ENCODE peak calls at places on chromosomes 3 and 15, in four cellular contexts. One of them, this sample, is unnamed.

GRCh38 chr3:111735271-111735758 is 123.8 kb upstream of the PHLDB2 start:
- DNase-seq in IMR-90: peak; percentile 94
- DNase-seq in H9: no peak
- DNase-seq in PC-3: peak; percentile 98
- DNase-seq in this sample: peak; percentile 71

GRCh38 chr3:143674100-143674968 is 173.9 kb downstream of the SLC9A9 start:
- DNase-seq in IMR-90: peak; percentile 57
- DNase-seq in H9: peak; percentile 71
- DNase-seq in PC-3: peak; percentile 75
- DNase-seq in this sample: peak; percentile 83

GRCh38 chr15:33975023-33975565 is 6.8 kb downstream of the CHRM5 start:
- DNase-seq in IMR-90: no peak
- DNase-seq in H9: no peak
- DNase-seq in PC-3: peak; percentile 37
- DNase-seq in this sample: no peak

GRCh38 chr3:143266936-143267335 is 147.4 kb downstream of the CHST2 start:
- DNase-seq in IMR-90: no peak
- DNase-seq in H9: no peak
- DNase-seq in PC-3: no peak
- DNase-seq in this sample: no peak

GRCh38 chr3:187102073-187102634 is 37.1 kb downstream of the RPL39L start:
- DNase-seq in IMR-90: peak; percentile 1
- DNase-seq in H9: no peak
- DNase-seq in PC-3: no peak
- DNase-seq in this sample: no peak

GRCh38 chr3:187188931-187189330 is 8.4 kb upstream of the RTP1 start:
- DNase-seq in IMR-90: peak; percentile 49
- DNase-seq in H9: no peak
- DNase-seq in PC-3: no peak
- DNase-seq in this sample: no peak

GRCh38 chr15:85702321-85703230 is 92.1 kb downstream of the KLHL25 start:
- DNase-seq in IMR-90: peak; percentile 75
- DNase-seq in H9: no peak
- DNase-seq in PC-3: no peak
- DNase-seq in this sample: no peak

GRCh38 chr3:52895416-52895815 is 1.9 kb downstream of the STIMATE start:
- DNase-seq in IMR-90: no peak
- DNase-seq in H9: no peak
- DNase-seq in PC-3: no peak
- DNase-seq in this sample: no peak

GRCh38 chr3:133268772-133269171 is 131.1 kb upstream of the BFSP2 start:
- DNase-seq in IMR-90: no peak
- DNase-seq in H9: no peak
- DNase-seq in PC-3: no peak
- DNase-seq in this sample: no peak

GRCh38 chr3:96813134-96813819 is 1.1 kb upstream of the EPHA6 start:
- DNase-seq in IMR-90: peak; percentile 30
- DNase-seq in H9: peak; percentile 90
- DNase-seq in PC-3: peak; percentile 87
- DNase-seq in this sample: peak; percentile 93

GRCh38 chr3:42836545-42837123 is 27.4 kb downstream of the ACKR2 start:
- DNase-seq in IMR-90: no peak
- DNase-seq in H9: no peak
- DNase-seq in PC-3: no peak
- DNase-seq in this sample: no peak

GRCh38 chr3:98906230-98906629 is 4.7 kb upstream of the DCBLD2 start:
- DNase-seq in IMR-90: peak; percentile 90
- DNase-seq in H9: no peak
- DNase-seq in PC-3: peak; percentile 89
- DNase-seq in this sample: no peak

GRCh38 chr3:113844622-113845222 is 6.1 kb downstream of the GRAMD1C start:
- DNase-seq in IMR-90: peak; percentile 40
- DNase-seq in H9: no peak
- DNase-seq in PC-3: peak; percentile 78
- DNase-seq in this sample: peak; percentile 43

GRCh38 chr3:166734734-166735133 is 645.4 kb downstream of the ZBBX start:
- DNase-seq in IMR-90: no peak
- DNase-seq in H9: no peak
- DNase-seq in PC-3: peak; percentile 72
- DNase-seq in this sample: peak; percentile 6

GRCh38 chr3:14836049-14836468 is 17.3 kb downstream of the FGD5 start:
- DNase-seq in IMR-90: no peak
- DNase-seq in H9: no peak
- DNase-seq in PC-3: no peak
- DNase-seq in this sample: no peak

GRCh38 chr3:45923755-45924154 is 19.5 kb upstream of the CXCR6 start:
- DNase-seq in IMR-90: peak; percentile 81
- DNase-seq in H9: no peak
- DNase-seq in PC-3: peak; percentile 78
- DNase-seq in this sample: no peak

GRCh38 chr3:195897853-195898415 is 10.4 kb downstream of the TNK2 start:
- DNase-seq in IMR-90: no peak
- DNase-seq in H9: no peak
- DNase-seq in PC-3: peak; percentile 50
- DNase-seq in this sample: no peak

GRCh38 chr15:24752354-24752753 is 76.8 kb downstream of the NPAP1 start:
- DNase-seq in IMR-90: no peak
- DNase-seq in H9: peak; percentile 43
- DNase-seq in PC-3: no peak
- DNase-seq in this sample: no peak

GRCh38 chr15:75455982-75456531 is 4.6 kb upstream of the SIN3A start:
- DNase-seq in IMR-90: peak; percentile 68
- DNase-seq in H9: peak; percentile 67
- DNase-seq in PC-3: peak; percentile 51
- DNase-seq in this sample: peak; percentile 63

GRCh38 chr3:31704651-31705179 is 172.0 kb downstream of the STT3B start:
- DNase-seq in IMR-90: peak; percentile 92
- DNase-seq in H9: no peak
- DNase-seq in PC-3: peak; percentile 85
- DNase-seq in this sample: peak; percentile 19

GRCh38 chr3:184816654-184817053 is 4.7 kb downstream of the VPS8 start:
- DNase-seq in IMR-90: peak; percentile 55
- DNase-seq in H9: no peak
- DNase-seq in PC-3: peak; percentile 31
- DNase-seq in this sample: no peak

GRCh38 chr3:43748179-43748578 is 57.4 kb downstream of the ABHD5 start:
- DNase-seq in IMR-90: peak; percentile 62
- DNase-seq in H9: no peak
- DNase-seq in PC-3: peak; percentile 52
- DNase-seq in this sample: no peak

GRCh38 chr15:84740691-84741090 is 7.7 kb upstream of the ZNF592 start:
- DNase-seq in IMR-90: no peak
- DNase-seq in H9: no peak
- DNase-seq in PC-3: no peak
- DNase-seq in this sample: no peak

GRCh38 chr3:52053307-52054304 is 2.8 kb downstream of the DUSP7 start:
- DNase-seq in IMR-90: peak; percentile 29
- DNase-seq in H9: no peak
- DNase-seq in PC-3: peak; percentile 49
- DNase-seq in this sample: no peak

GRCh38 chr15:33113666-33114483 is 80.6 kb downstream of the FMN1 start:
- DNase-seq in IMR-90: no peak
- DNase-seq in H9: no peak
- DNase-seq in PC-3: no peak
- DNase-seq in this sample: no peak

GRCh38 chr3:192005989-192006388 is 545.0 kb downstream of the PYDC2 start:
- DNase-seq in IMR-90: no peak
- DNase-seq in H9: no peak
- DNase-seq in PC-3: peak; percentile 15
- DNase-seq in this sample: no peak

GRCh38 chr3:24242012-24242698 is 252.5 kb downstream of the THRB start:
- DNase-seq in IMR-90: peak; percentile 45
- DNase-seq in H9: no peak
- DNase-seq in PC-3: peak; percentile 93
- DNase-seq in this sample: no peak

GRCh38 chr3:171851685-171852084 is 8.5 kb downstream of the TMEM212 start:
- DNase-seq in IMR-90: peak; percentile 87
- DNase-seq in H9: no peak
- DNase-seq in PC-3: peak; percentile 82
- DNase-seq in this sample: peak; percentile 43

GRCh38 chr3:197523551-197523950 is 32.2 kb downstream of the BDH1 start:
- DNase-seq in IMR-90: no peak
- DNase-seq in H9: peak; percentile 23
- DNase-seq in PC-3: no peak
- DNase-seq in this sample: no peak

GRCh38 chr3:13711911-13712650 is 163.2 kb downstream of the FBLN2 start:
- DNase-seq in IMR-90: no peak
- DNase-seq in H9: peak; percentile 3
- DNase-seq in PC-3: no peak
- DNase-seq in this sample: no peak

GRCh38 chr3:100913870-100914654 is 79.2 kb downstream of the ABI3BP start:
- DNase-seq in IMR-90: peak; percentile 4
- DNase-seq in H9: no peak
- DNase-seq in PC-3: no peak
- DNase-seq in this sample: peak; percentile 17
- H2AFZ ChIP-seq in IMR-90: no peak overlapping the region
- H2AFZ ChIP-seq in H9: no peak overlapping the region
- H2AFZ ChIP-seq in PC-3: no peak overlapping the region
- H2AFZ ChIP-seq in this sample: no peak overlapping the region

DNA sequence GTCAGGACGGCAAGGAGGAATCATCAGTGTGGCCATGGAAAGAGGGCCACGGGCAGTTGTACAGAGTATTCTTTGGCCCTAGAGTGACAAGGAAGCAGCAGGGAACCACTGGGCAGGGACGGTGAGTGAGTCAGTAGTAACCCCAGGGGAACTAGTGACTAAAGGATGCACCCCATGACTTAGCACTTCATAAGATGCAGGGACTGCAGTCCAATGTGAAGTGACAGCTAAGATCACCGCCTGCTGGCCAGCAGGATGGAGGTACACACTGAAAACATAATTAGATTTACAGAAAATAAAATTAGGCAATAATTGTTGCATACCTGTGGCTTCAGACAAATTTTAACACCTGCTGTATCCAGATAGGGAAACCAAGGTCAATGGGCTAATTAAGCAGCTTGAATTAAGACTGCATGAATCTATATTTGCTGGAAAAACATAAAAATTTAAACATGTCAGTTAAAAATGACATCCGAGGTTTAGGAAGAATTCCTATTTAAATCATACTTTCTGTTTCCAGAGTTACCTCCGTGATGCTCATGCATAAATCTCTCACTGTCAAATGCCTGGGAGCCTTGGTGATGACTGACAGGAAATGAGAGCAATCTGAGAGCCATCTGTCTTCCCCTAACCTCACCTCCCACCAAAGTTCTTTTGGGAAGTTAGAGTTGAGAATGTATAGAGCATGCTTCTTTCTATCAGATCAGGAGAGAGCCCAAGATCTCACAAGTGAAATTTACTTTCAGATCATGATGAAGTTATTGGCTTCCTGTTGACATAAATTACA is 56.5 kb downstream of the DCLK3 start:
- DNase-seq in IMR-90: peak; percentile 65
- DNase-seq in H9: no peak
- DNase-seq in PC-3: peak; percentile 54
- DNase-seq in this sample: no peak
- H3K4me2 ChIP-seq in IMR-90: no peak overlapping the region
- H3K4me2 ChIP-seq in H9: no peak overlapping the region
- H3K4me2 ChIP-seq in PC-3: no peak overlapping the region
- H3K4me2 ChIP-seq in this sample: no peak overlapping the region

DNA sequence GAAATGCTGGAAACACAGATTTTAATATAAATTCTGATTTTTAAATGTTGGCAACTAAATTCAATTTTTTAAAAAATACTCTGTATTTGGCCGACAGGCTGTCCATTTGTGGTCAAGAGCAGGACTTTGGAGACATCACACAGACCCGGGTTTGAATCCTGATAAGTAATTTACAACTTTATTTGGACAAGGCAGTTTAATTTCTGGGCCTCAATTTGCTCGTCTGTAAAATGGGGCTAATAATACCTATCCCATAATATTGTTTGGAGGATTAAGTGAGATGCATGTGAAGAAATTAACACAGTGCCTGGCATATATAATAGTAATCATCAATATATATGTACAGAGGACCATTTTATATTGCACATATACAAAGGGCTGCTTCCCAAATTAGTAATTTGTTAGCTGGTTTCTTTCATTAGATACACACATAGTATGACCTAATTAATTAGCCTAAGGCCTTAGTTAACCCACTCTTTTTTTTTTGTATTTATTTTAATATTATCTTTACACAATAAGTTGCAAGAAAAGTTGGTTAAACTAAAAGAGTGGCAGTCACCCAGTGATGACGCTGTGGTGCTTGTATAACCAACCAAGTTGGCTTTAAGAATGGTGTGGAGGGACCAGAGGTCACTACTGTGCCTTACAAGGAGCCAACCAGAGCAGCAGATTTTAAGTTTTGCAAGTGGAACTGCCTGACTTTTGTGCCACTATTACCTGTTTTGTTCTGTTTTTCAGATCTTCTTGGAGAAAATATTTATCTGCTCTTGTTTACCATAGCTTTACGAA is 709 bp downstream of the PIGB start:
- DNase-seq in IMR-90: peak; percentile 5
- DNase-seq in H9: no peak
- DNase-seq in PC-3: peak; percentile 28
- DNase-seq in this sample: no peak
- H2AFZ ChIP-seq in IMR-90: peak overlapping the region; percentile 97
- H2AFZ ChIP-seq in H9: peak overlapping the region; percentile 53
- H2AFZ ChIP-seq in PC-3: peak overlapping the region; percentile 88
- H2AFZ ChIP-seq in this sample: peak overlapping the region; percentile 90

DNA sequence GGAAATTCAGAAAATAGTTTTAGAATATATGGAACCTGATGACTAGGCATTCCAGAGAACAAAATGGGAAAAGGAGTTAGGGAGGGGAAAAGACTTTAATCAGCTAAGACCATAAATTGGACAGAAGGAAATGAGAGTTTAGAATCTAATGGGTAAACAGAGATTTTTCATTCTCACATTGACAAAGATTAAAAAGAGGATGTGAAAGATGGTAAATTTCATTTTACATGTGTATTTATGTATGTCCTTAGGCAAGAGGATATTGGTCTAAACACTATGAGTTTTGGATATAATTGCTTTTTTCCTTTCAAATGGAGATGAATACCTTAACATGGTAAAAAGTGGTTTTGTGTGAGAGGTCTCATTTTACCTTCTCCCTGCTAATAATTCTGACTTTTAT is 1021.9 kb downstream of the NSUN3 start:
- DNase-seq in IMR-90: no peak
- DNase-seq in H9: no peak
- DNase-seq in PC-3: no peak
- DNase-seq in this sample: no peak
- H3K4me2 ChIP-seq in IMR-90: no peak overlapping the region
- H3K4me2 ChIP-seq in H9: no peak overlapping the region
- H3K4me2 ChIP-seq in PC-3: no peak overlapping the region
- H3K4me2 ChIP-seq in this sample: no peak overlapping the region

GRCh38 chr3:124995460-124995994 is 60.3 kb downstream of the HEG1 start:
- DNase-seq in IMR-90: peak; percentile 48
- DNase-seq in H9: peak; percentile 71
- DNase-seq in PC-3: peak; percentile 75
- DNase-seq in this sample: peak; percentile 73
- H2AFZ ChIP-seq in IMR-90: peak overlapping the region; percentile 66
- H2AFZ ChIP-seq in H9: no peak overlapping the region
- H2AFZ ChIP-seq in PC-3: peak overlapping the region; percentile 52
- H2AFZ ChIP-seq in this sample: no peak overlapping the region

GRCh38 chr3:30604091-30604490 is 2.3 kb upstream of the TGFBR2 start:
- DNase-seq in IMR-90: peak; percentile 41
- DNase-seq in H9: no peak
- DNase-seq in PC-3: no peak
- DNase-seq in this sample: no peak
- H3K4me2 ChIP-seq in IMR-90: no peak overlapping the region
- H3K4me2 ChIP-seq in H9: no peak overlapping the region
- H3K4me2 ChIP-seq in PC-3: no peak overlapping the region
- H3K4me2 ChIP-seq in this sample: no peak overlapping the region